ENCODE peak calls at places on chromosomes 12 and 14, in five cellular contexts. C is left ventricle myocardium inferior, Y is HAP-1, U is HCT116, N is esophagus squamous epithelium. Q is an unnamed sample.
A peak's percentile ranks its signal among the peaks of the same experiment; 100 is the strongest.

GRCh38 chr12:39587247-39587646 is 32.4 kb downstream of the ABCD2 start:
- DNase-seq in Y (no peak), N (no peak), C (no peak), U (peak; percentile 19), Q (no peak)

GRCh38 chr12:121795029-121795977 is 1.8 kb upstream of the RHOF start:
- DNase-seq in U (peak; percentile 76), N (no peak), Y (peak; percentile 63), C (peak; percentile 89), Q (peak; percentile 89)

GRCh38 chr12:93440043-93440835 is 1.5 kb downstream of the UBE2N start:
- DNase-seq in Y (no peak), N (no peak), C (no peak), U (no peak), Q (no peak)

GRCh38 chr12:14138495-14138894 is 157.1 kb upstream of the GRIN2B start:
- DNase-seq in N (no peak), Y (no peak), U (no peak), C (no peak), Q (no peak)

GRCh38 chr12:95918194-95918993 is 24.0 kb downstream of the CCDC38 start:
- DNase-seq in C (no peak), Y (peak; percentile 58), U (peak; percentile 37), N (no peak), Q (peak; percentile 43)

GRCh38 chr12:91871751-91872150 is 273.9 kb downstream of the BTG1 start:
- DNase-seq in C (no peak), U (no peak), Y (no peak), N (no peak), Q (no peak)

GRCh38 chr14:65360144-65360784 is 52.3 kb upstream of the FUT8 start:
- DNase-seq in Y (no peak), C (no peak), U (no peak), N (no peak), Q (no peak)

GRCh38 chr12:6818246-6819006 is 3.2 kb upstream of the GPR162 start:
- DNase-seq in C (no peak), N (no peak), Y (no peak), U (no peak), Q (no peak)

GRCh38 chr14:65594153-65594881 is 181.8 kb downstream of the FUT8 start:
- DNase-seq in U (no peak), Y (no peak), N (no peak), C (no peak), Q (no peak)

GRCh38 chr12:56840922-56841321 is 77.8 kb downstream of the HSD17B6 start:
- DNase-seq in U (no peak), Y (no peak), C (no peak), N (no peak), Q (peak; percentile 35)

GRCh38 chr12:65634626-65635331 is 189.5 kb upstream of the HMGA2 start:
- DNase-seq in N (no peak), C (no peak), U (no peak), Y (no peak), Q (no peak)

GRCh38 chr12:18629445-18629844 is 108.4 kb downstream of the PLCZ1 start:
- DNase-seq in Y (no peak), N (no peak), U (no peak), C (no peak), Q (no peak)

GRCh38 chr12:91331371-91331770 is 148.8 kb upstream of the DCN start:
- DNase-seq in Y (no peak), U (no peak), C (no peak), N (no peak), Q (no peak)

GRCh38 chr12:79378496-79378895 is 312.3 kb downstream of the PAWR start:
- DNase-seq in U (no peak), C (no peak), Y (no peak), N (no peak), Q (no peak)

GRCh38 chr12:26055087-26055486 is 69.8 kb downstream of the BHLHE41 start:
- DNase-seq in N (no peak), U (no peak), Y (no peak), C (no peak), Q (no peak)

GRCh38 chr12:128298091-128298490 is 31.1 kb downstream of the TMEM132C start:
- DNase-seq in N (no peak), C (no peak), Y (no peak), U (no peak), Q (no peak)

GRCh38 chr14:33307691-33308369 is 369.2 kb downstream of the NPAS3 start:
- DNase-seq in Y (no peak), C (no peak), U (no peak), N (no peak), Q (peak; percentile 74)

GRCh38 chr12:62813031-62813829 is 121.7 kb downstream of the PPM1H start:
- DNase-seq in C (peak; percentile 68), U (peak; percentile 45), N (no peak), Y (peak; percentile 57), Q (peak; percentile 35)

GRCh38 chr14:22598099-22598895 is at the start of gene ABHD4:
- DNase-seq in C (peak; percentile 87), U (no peak), Y (peak; percentile 54), N (no peak), Q (peak; percentile 84)

GRCh38 chr14:100058777-100059432 is 6.3 kb upstream of the EVL start:
- DNase-seq in N (no peak), U (no peak), Y (no peak), C (no peak), Q (no peak)

GRCh38 chr12:106982229-106982628 is 4.7 kb downstream of the MTERF2 start:
- DNase-seq in N (no peak), Y (no peak), C (no peak), U (no peak), Q (no peak)

GRCh38 chr14:20986811-20987210 is 3.0 kb upstream of the METTL17 start:
- DNase-seq in C (no peak), Y (no peak), U (peak; percentile 48), N (no peak), Q (peak; percentile 75)

GRCh38 chr12:97757431-97758091 is 295.0 kb downstream of the RMST start:
- DNase-seq in N (no peak), C (no peak), Y (no peak), U (no peak), Q (no peak)

GRCh38 chr12:71646512-71646911 is 17.1 kb downstream of the ZFC3H1 start:
- DNase-seq in N (no peak), U (no peak), C (no peak), Y (no peak), Q (no peak)

GRCh38 chr12:45402288-45402687 is 186.4 kb downstream of the ANO6 start:
- DNase-seq in N (no peak), U (no peak), Y (no peak), C (no peak), Q (no peak)

GRCh38 chr12:69994593-69995222 is 169.7 kb downstream of the MYRFL start:
- DNase-seq in C (no peak), N (no peak), Y (no peak), U (no peak), Q (peak; percentile 80)

GRCh38 chr12:20601668-20602280 is 93.4 kb upstream of the SLCO1C1 start:
- DNase-seq in C (no peak), N (no peak), U (peak; percentile 46), Y (peak; percentile 29), Q (no peak)

GRCh38 chr12:85587158-85587557 is 249.1 kb downstream of the RASSF9 start:
- DNase-seq in C (no peak), N (no peak), Y (no peak), U (no peak), Q (no peak)

GRCh38 chr14:105843444-105844046 is 317.2 kb downstream of the TMEM121 start:
- DNase-seq in U (no peak), N (no peak), C (no peak), Y (no peak), Q (peak; percentile 41)

GRCh38 chr14:51176819-51177218 is 63.2 kb upstream of the TMX1 start:
- DNase-seq in C (no peak), N (no peak), U (no peak), Y (peak; percentile 81), Q (no peak)

DNA sequence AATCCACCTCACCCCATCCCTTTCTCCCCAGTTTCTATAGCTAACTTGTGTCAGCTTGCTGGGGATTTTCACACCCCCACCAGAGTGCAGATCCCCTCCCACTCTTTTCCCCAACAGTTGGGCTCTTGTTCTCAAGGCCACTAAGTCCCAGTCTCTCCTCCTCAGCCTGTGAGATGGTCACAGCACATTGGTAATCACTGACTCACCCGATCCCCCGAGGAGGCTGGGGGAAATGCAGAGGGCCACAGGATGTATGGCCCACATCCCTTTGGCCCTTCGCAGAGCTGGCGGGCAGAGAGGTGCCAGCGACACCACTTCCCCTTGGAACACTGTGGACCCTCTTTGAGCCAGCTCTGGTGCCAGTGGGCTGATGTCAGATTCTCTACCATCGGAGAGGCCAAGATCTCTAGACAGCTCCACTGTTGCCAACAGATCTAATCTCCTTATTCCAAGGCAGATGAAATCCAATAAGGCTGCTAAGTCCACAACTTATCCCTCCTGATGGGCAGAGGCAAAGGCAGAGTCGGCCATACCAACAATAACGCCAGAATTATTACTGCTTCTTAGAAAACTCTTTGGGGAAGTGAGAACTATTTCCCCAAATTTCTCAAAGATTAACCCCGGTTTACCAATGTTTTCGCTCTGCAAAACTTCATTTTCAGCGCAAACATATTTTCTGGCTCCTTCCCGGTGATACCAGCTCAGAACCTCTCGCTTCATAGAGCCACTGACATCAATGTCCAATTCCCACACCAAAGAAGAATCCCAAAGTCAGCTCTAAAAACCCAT is 1.5 kb downstream of the FMNL3 start:
- DNase-seq in N (no peak), C (peak; percentile 29), Y (no peak), U (no peak), Q (peak; percentile 24)
- H3K4me3 ChIP-seq in N (peak overlapping the region; percentile 74), C (peak overlapping the region; percentile 96), Y (peak overlapping the region; percentile 62), U (no peak overlapping the region), Q (no peak overlapping the region)

GRCh38 chr12:24960222-24960855 is 11.4 kb upstream of the BCAT1 start:
- DNase-seq in U (peak; percentile 36), Y (no peak), C (no peak), N (no peak), Q (peak; percentile 45)
- H3K4me3 ChIP-seq in U (no peak overlapping the region), Y (no peak overlapping the region), C (no peak overlapping the region), N (no peak overlapping the region), Q (no peak overlapping the region)

DNA sequence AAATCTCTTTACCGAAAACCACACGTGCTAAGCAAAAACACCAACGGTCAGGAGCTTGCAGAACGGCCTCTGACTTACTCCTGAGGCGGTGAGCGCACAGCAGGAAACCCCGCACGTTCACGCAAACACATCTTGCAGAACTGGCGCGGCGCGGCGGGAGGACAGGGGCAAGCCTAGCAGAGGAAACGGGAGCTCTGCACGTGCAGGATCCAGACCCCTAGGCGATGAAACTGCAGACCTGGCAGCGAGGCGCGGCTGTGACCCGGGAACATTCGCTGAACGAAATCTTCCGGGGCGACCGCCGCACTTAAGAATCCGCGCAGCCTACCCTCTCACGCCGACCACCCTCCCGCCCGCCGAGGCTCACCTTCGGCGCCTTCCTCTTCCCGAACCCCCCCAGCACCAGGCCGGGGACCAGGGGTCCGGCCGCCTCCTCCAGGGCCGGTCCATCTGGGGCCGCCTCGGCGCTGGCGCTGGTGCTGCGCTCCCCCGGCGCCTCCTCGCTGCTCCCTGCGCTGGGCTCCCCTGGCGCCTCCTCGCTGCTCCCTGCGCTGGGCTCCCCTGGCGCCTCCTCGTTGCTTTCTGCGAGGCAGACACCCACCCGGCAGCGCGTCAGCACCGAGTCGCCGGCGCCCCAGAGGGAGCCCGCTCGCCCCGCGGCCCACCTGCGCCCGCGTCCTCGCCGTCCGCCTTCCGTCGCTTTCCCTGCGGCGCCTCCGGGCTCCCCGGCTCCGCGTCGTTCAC is 619 bp downstream of the DDX51 start:
- DNase-seq in U (no peak), N (no peak), Y (no peak), C (no peak), Q (no peak)
- H3K4me3 ChIP-seq in U (peak overlapping the region; percentile 94), N (peak overlapping the region; percentile 81), Y (peak overlapping the region; percentile 57), C (peak overlapping the region; percentile 83), Q (no peak overlapping the region)

DNA sequence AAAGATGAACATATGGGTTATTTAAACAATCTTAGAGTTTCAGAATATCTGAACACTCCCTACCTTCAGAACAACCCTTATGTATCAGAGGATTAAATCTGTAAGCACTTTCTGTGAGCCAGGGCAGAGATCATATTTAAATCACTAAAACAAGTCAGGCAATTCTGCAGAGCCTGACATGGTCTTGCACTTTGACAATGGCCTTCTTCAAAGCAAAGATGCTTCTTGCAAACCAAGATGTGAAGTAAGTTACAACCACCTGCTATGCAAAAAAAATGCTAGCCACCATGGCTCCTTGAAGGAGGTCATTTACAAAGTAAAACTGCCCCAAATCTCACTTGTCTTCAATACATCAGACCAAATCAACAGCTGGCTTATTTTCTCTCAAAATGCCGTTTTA is 3.2 kb downstream of the PPP1CC start:
- DNase-seq in N (no peak), Y (no peak), U (no peak), C (no peak), Q (no peak)
- H3K4me3 ChIP-seq in N (no peak overlapping the region), Y (peak overlapping the region; percentile 78), U (no peak overlapping the region), C (peak overlapping the region; percentile 100), Q (no peak overlapping the region)

Q was measured in adrenal gland.